ENCODE peak calls at places on chromosomes 12 and 14, in five cellular contexts. One of them, this sample, is unnamed.

GRCh38 chr12:24822121-24822899 is 126.6 kb downstream of the BCAT1 start:
- DNase-seq in GM20000: no peak
- DNase-seq in foreskin keratinocyte: peak; percentile 29
- DNase-seq in GM10248: no peak
- DNase-seq in B cell: no peak
- DNase-seq in this sample: no peak

GRCh38 chr12:21372602-21373001 is at the start of gene IAPP:
- DNase-seq in foreskin keratinocyte: no peak
- DNase-seq in GM10248: no peak
- DNase-seq in GM20000: no peak
- DNase-seq in B cell: no peak
- DNase-seq in this sample: no peak

GRCh38 chr12:46679754-46680153 is 146.0 kb downstream of the SLC38A4 start:
- DNase-seq in B cell: no peak
- DNase-seq in GM10248: no peak
- DNase-seq in GM20000: no peak
- DNase-seq in foreskin keratinocyte: no peak
- DNase-seq in this sample: no peak

GRCh38 chr14:49586673-49587460 is 687 bp upstream of the RPS29 start:
- DNase-seq in GM10248: peak; percentile 55
- DNase-seq in GM20000: peak; percentile 32
- DNase-seq in foreskin keratinocyte: peak; percentile 77
- DNase-seq in B cell: peak; percentile 77
- DNase-seq in this sample: peak; percentile 61

GRCh38 chr12:5923043-5923605 is 21.9 kb downstream of the ANO2 start:
- DNase-seq in GM10248: no peak
- DNase-seq in foreskin keratinocyte: no peak
- DNase-seq in B cell: no peak
- DNase-seq in GM20000: no peak
- DNase-seq in this sample: no peak

GRCh38 chr12:26369588-26369987 is 174.2 kb downstream of the SSPN start:
- DNase-seq in foreskin keratinocyte: peak; percentile 76
- DNase-seq in GM20000: no peak
- DNase-seq in B cell: no peak
- DNase-seq in GM10248: no peak
- DNase-seq in this sample: no peak

GRCh38 chr14:68959035-68959434 is 20.1 kb downstream of the ACTN1 start:
- DNase-seq in B cell: no peak
- DNase-seq in GM10248: no peak
- DNase-seq in GM20000: no peak
- DNase-seq in foreskin keratinocyte: no peak
- DNase-seq in this sample: no peak

GRCh38 chr14:24840204-24840893 is 206.4 kb upstream of the GZMB start:
- DNase-seq in foreskin keratinocyte: no peak
- DNase-seq in GM20000: no peak
- DNase-seq in GM10248: no peak
- DNase-seq in B cell: no peak
- DNase-seq in this sample: no peak

GRCh38 chr12:52210186-52210924 is 18.5 kb upstream of the KRT80 start:
- DNase-seq in GM20000: no peak
- DNase-seq in B cell: no peak
- DNase-seq in foreskin keratinocyte: no peak
- DNase-seq in GM10248: no peak
- DNase-seq in this sample: no peak

GRCh38 chr12:3035171-3035570 is 42.0 kb upstream of the TSPAN9 start:
- DNase-seq in foreskin keratinocyte: no peak
- DNase-seq in GM10248: no peak
- DNase-seq in B cell: no peak
- DNase-seq in GM20000: no peak
- DNase-seq in this sample: no peak

GRCh38 chr14:91103116-91103515 is 10.8 kb upstream of the DGLUCY start:
- DNase-seq in GM10248: no peak
- DNase-seq in foreskin keratinocyte: no peak
- DNase-seq in B cell: no peak
- DNase-seq in GM20000: no peak
- DNase-seq in this sample: no peak

GRCh38 chr12:120225200-120225558 is 24.3 kb upstream of the RPLP0 start:
- DNase-seq in GM10248: no peak
- DNase-seq in foreskin keratinocyte: no peak
- DNase-seq in GM20000: no peak
- DNase-seq in B cell: no peak
- DNase-seq in this sample: no peak

GRCh38 chr14:56284641-56285040 is 166.4 kb downstream of the PELI2 start:
- DNase-seq in B cell: no peak
- DNase-seq in foreskin keratinocyte: no peak
- DNase-seq in GM20000: no peak
- DNase-seq in GM10248: no peak
- DNase-seq in this sample: no peak

GRCh38 chr12:121638298-121639202 is 12.2 kb downstream of the ORAI1 start:
- DNase-seq in GM20000: peak; percentile 18
- DNase-seq in B cell: no peak
- DNase-seq in GM10248: no peak
- DNase-seq in foreskin keratinocyte: no peak
- DNase-seq in this sample: no peak

GRCh38 chr12:79487386-79488110 is 203.2 kb downstream of the PAWR start:
- DNase-seq in GM10248: no peak
- DNase-seq in foreskin keratinocyte: no peak
- DNase-seq in B cell: no peak
- DNase-seq in GM20000: no peak
- DNase-seq in this sample: no peak

GRCh38 chr12:22729431-22729830 is 104.5 kb downstream of the ETNK1 start:
- DNase-seq in B cell: no peak
- DNase-seq in foreskin keratinocyte: no peak
- DNase-seq in GM20000: no peak
- DNase-seq in GM10248: no peak
- DNase-seq in this sample: no peak

GRCh38 chr12:68750506-68750905 is 4.5 kb downstream of the SLC35E3 start:
- DNase-seq in B cell: no peak
- DNase-seq in GM20000: no peak
- DNase-seq in GM10248: no peak
- DNase-seq in foreskin keratinocyte: no peak
- DNase-seq in this sample: no peak
- TF ChIP-seq CTCF in B cell: no peak
- TF ChIP-seq CTCF in GM20000: no peak
- TF ChIP-seq CTCF in GM10248: no peak
- TF ChIP-seq CTCF in foreskin keratinocyte: no peak
- TF ChIP-seq CTCF in this sample: no peak

GRCh38 chr12:130027798-130028197 is 124.0 kb upstream of the TMEM132D start:
- DNase-seq in foreskin keratinocyte: no peak
- DNase-seq in GM10248: no peak
- DNase-seq in B cell: no peak
- DNase-seq in GM20000: no peak
- DNase-seq in this sample: no peak

GRCh38 chr12:130031571-130032189 is 127.9 kb upstream of the TMEM132D start:
- DNase-seq in foreskin keratinocyte: no peak
- DNase-seq in GM10248: peak; percentile 65
- DNase-seq in B cell: peak; percentile 55
- DNase-seq in GM20000: peak; percentile 78
- DNase-seq in this sample: peak; percentile 75

GRCh38 chr12:130031041-130031440 is 127.2 kb upstream of the TMEM132D start:
- DNase-seq in B cell: no peak
- DNase-seq in foreskin keratinocyte: no peak
- DNase-seq in GM10248: no peak
- DNase-seq in GM20000: no peak
- DNase-seq in this sample: no peak

GRCh38 chr12:130029151-130029550 is 125.3 kb upstream of the TMEM132D start:
- DNase-seq in GM10248: no peak
- DNase-seq in B cell: no peak
- DNase-seq in foreskin keratinocyte: no peak
- DNase-seq in GM20000: no peak
- DNase-seq in this sample: no peak

DNA sequence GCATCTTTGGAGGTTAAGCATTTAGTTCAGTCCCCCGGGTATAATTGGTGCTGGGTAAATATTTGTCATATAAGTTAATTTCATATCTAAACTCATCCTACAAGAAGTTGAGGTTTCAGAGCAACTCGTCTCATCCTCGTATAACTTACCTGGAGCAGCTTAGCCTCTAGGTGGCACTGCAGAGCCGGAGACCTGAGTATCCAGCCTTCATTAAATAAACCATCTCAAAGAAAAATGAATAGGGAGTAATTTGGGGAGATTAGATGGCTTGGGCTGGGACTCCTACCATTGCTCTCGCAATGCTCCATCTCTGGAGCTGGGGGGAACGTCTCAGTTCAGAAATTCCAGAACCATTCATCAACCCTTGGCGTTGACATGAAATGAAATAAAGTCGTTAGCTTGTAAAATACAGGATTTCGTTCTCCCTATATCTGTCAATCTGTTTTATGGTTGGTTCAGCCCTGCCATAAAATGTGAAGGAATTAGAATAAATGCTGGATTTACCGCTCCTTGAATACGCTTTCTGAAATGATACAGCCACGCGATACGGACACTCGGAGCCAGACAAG is 122.9 kb upstream of the TMEM132D start:
- DNase-seq in foreskin keratinocyte: no peak
- DNase-seq in GM20000: peak; percentile 58
- DNase-seq in B cell: peak; percentile 9
- DNase-seq in GM10248: no peak
- DNase-seq in this sample: peak; percentile 58
- TF ChIP-seq CTCF in foreskin keratinocyte: peak; percentile 78
- TF ChIP-seq CTCF in GM20000: peak; percentile 49
- TF ChIP-seq CTCF in B cell: peak; percentile 42
- TF ChIP-seq CTCF in GM10248: peak; percentile 69
- TF ChIP-seq CTCF in this sample: peak; percentile 41

DNA sequence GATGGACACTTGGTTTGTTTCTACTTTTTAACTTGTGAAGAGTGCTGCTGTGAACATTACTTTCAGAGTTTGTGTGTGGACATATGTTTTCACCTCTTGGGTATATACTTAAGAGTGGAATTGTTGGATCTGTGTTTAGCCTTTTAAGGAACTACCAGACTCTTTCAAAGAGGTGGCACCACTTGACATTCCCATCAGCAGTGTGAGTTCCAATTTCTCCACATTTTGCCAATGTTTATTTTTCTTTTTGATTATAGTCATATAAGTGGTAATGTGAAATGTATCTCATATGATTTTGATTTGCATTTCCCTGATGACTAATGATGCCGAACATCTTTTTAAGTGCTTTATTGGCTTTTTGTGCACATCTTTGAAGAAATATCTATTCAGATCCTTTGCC is 44.8 kb downstream of the ARHGAP5 start:
- DNase-seq in GM20000: no peak
- DNase-seq in GM10248: no peak
- DNase-seq in foreskin keratinocyte: no peak
- DNase-seq in B cell: no peak
- DNase-seq in this sample: no peak
- TF ChIP-seq CTCF in GM20000: no peak
- TF ChIP-seq CTCF in GM10248: no peak
- TF ChIP-seq CTCF in foreskin keratinocyte: no peak
- TF ChIP-seq CTCF in B cell: no peak
- TF ChIP-seq CTCF in this sample: no peak

DNA sequence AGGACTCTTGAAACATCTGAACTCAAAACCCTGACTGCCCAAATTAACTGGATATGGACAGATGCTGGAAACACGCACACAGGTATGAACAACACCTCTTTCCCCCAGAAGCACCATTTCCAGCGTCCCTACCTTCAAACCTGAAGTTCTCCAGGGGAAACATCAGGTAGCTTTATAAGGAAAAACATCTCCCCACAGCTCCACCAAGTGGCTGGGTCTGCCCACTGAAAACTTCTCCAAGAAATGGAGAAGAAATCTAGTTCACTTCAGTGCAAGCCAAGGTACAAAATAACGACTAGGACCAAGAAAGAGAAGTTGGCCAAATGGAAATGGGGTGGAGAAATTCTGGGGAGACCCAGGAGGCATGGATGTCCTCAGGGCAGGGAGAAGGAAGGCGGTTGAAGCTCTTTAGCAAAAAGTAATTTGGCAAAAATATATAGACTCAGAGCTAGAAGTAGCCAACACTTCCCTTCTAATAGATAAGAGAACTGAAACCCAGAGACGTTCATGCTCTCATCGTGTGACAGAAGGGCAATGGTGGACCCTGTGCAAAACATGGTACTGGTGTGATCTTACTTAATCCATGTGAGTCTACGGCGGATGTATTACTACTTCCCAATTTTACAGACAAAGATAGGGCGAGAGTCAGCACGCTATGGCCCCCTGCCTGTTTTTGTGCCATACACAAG is 10.5 kb upstream of the NUAK1 start:
- DNase-seq in foreskin keratinocyte: no peak
- DNase-seq in B cell: no peak
- DNase-seq in GM10248: no peak
- DNase-seq in GM20000: no peak
- DNase-seq in this sample: no peak
- TF ChIP-seq CTCF in foreskin keratinocyte: peak; percentile 76
- TF ChIP-seq CTCF in B cell: no peak
- TF ChIP-seq CTCF in GM10248: peak; percentile 38
- TF ChIP-seq CTCF in GM20000: peak; percentile 31
- TF ChIP-seq CTCF in this sample: no peak

DNA sequence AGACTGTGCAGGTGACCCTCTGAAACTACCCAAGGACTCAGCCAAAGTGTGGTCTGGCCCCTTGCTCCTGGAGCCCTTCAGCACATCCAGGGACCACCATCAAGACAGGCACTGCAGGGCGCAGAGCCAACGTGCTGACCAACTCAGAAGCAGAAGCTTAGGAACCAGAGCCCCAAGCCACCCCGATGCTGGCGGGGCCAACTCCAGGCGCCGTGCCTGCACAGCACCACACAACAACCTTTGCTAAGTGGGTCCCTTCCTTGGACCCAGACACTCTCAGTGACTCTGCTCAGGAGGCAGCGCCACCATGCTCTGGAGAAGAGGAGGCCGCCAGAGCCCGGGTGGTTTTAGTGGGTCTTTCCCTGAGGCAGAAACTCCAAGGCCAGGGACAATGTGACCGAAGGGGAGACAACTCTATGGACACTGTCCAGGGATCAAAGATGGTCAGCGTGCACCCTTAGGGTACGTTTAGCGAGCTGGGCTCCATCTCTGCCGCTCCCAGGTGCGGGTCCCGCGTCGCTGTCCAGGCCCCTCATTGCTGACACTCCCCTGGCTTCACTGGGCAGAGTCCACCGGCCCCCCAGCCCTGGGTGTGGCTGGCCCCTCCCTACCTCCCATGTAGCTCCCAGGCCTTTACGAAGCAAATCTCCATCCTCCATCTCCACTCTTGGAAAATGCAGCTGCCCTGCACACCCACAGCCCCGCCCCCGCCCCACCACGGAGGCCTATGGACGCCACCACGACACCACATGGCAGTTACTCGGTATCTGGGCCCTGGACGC is 16.1 kb downstream of the CHGA start:
- DNase-seq in GM10248: no peak
- DNase-seq in foreskin keratinocyte: no peak
- DNase-seq in B cell: no peak
- DNase-seq in GM20000: no peak
- DNase-seq in this sample: no peak
- TF ChIP-seq CTCF in GM10248: no peak
- TF ChIP-seq CTCF in foreskin keratinocyte: no peak
- TF ChIP-seq CTCF in B cell: no peak
- TF ChIP-seq CTCF in GM20000: no peak
- TF ChIP-seq CTCF in this sample: no peak

This sample was measured in GM13976.